ENCODE peak calls at places on chromosomes 1 and 21, in nine cellular contexts. B is GM20000, Y is HFFc6, I is uterus, K is GM12878, D is type B pancreatic cell, Z is AG04450, R is thyroid gland, J is left ventricle myocardium inferior. E is an unnamed sample.

GRCh38 chr1:19484338-19484792 is 974 bp downstream of the CAPZB start:
- DNase-seq in B (no peak), Y (no peak), I (no peak), K (no peak), D (no peak), Z (no peak), R (no peak), J (no peak), E (peak)

GRCh38 chr21:31326478-31327247 is 17.4 kb downstream of the TIAM1 start:
- DNase-seq in B (peak), Y (no peak), I (no peak), K (peak), D (no peak), Z (no peak), R (no peak), J (no peak), E (no peak)

GRCh38 chr1:77560741-77561140 is 121.7 kb downstream of the ZZZ3 start:
- DNase-seq in B (no peak), Y (no peak), I (no peak), K (no peak), D (no peak), Z (no peak), R (no peak), J (no peak), E (no peak)

GRCh38 chr21:16535100-16535418 is 805.3 kb downstream of the USP25 start:
- DNase-seq in B (no peak), Y (peak), I (peak), K (no peak), D (no peak), Z (peak), R (peak), J (peak), E (no peak)

GRCh38 chr21:26070822-26071425 is 99.6 kb downstream of the APP start:
- DNase-seq in B (peak), Y (peak), I (peak), K (no peak), D (no peak), Z (no peak), R (peak), J (no peak), E (no peak)

GRCh38 chr1:218324226-218324580 is 20.9 kb upstream of the TGFB2 start:
- DNase-seq in B (no peak), Y (no peak), I (no peak), K (no peak), D (no peak), Z (no peak), R (no peak), J (no peak), E (no peak)

GRCh38 chr1:57835620-57836019 is 411.8 kb upstream of the DAB1 start:
- DNase-seq in B (no peak), Y (no peak), I (no peak), K (no peak), D (no peak), Z (no peak), R (no peak), J (no peak), E (no peak)

GRCh38 chr21:36791695-36792451 is 93.0 kb downstream of the SIM2 start:
- DNase-seq in B (no peak), Y (no peak), I (no peak), K (no peak), D (no peak), Z (no peak), R (no peak), J (peak), E (no peak)

GRCh38 chr1:87056974-87057373 is 142.5 kb downstream of the HS2ST1 start:
- DNase-seq in B (no peak), Y (no peak), I (no peak), K (no peak), D (no peak), Z (no peak), R (no peak), J (no peak), E (no peak)

GRCh38 chr21:38699048-38699447 is 106.7 kb upstream of the ETS2 start:
- DNase-seq in B (no peak), Y (no peak), I (no peak), K (no peak), D (no peak), Z (no peak), R (no peak), J (no peak), E (no peak)

GRCh38 chr1:100360790-100361232 is 8.5 kb downstream of the CDC14A start:
- DNase-seq in B (no peak), Y (peak), I (peak), K (no peak), D (no peak), Z (no peak), R (peak), J (peak), E (no peak)

GRCh38 chr1:30106125-30106524 is 617.3 kb downstream of the MATN1 start:
- DNase-seq in B (no peak), Y (peak), I (peak), K (no peak), D (no peak), Z (no peak), R (peak), J (peak), E (no peak)

GRCh38 chr21:43609501-43610340 is 49.6 kb downstream of the HSF2BP start:
- DNase-seq in B (no peak), Y (no peak), I (no peak), K (no peak), D (no peak), Z (no peak), R (peak), J (no peak), E (no peak)

GRCh38 chr1:208178091-208178529 is 66.1 kb downstream of the PLXNA2 start:
- DNase-seq in B (no peak), Y (no peak), I (no peak), K (no peak), D (no peak), Z (no peak), R (peak), J (no peak), E (no peak)

GRCh38 chr1:22753396-22754083 is 42.9 kb downstream of the EPHB2 start:
- DNase-seq in B (no peak), Y (peak), I (peak), K (no peak), D (no peak), Z (peak), R (no peak), J (no peak), E (no peak)

GRCh38 chr1:98179159-98179558 is 258.3 kb upstream of the DPYD start:
- DNase-seq in B (no peak), Y (no peak), I (no peak), K (no peak), D (no peak), Z (no peak), R (no peak), J (no peak), E (no peak)

GRCh38 chr1:94602312-94602711 is 60.8 kb upstream of the F3 start:
- DNase-seq in B (no peak), Y (peak), I (no peak), K (no peak), D (no peak), Z (no peak), R (no peak), J (no peak), E (no peak)
- TF ChIP-seq CTCF in B (no peak), Y (no peak), I (no peak), K (no peak), D (no peak), Z (no peak), R (no peak), J (no peak), E (no peak)

GRCh38 chr1:223631367-223631977 is 34.0 kb downstream of the CAPN8 start:
- DNase-seq in B (no peak), Y (no peak), I (no peak), K (no peak), D (no peak), Z (no peak), R (no peak), J (no peak), E (no peak)
- TF ChIP-seq CTCF in B (no peak), Y (no peak), I (no peak), K (no peak), D (no peak), Z (no peak), R (no peak), J (no peak), E (no peak)

GRCh38 chr1:228417471-228418203 is 976 bp upstream of the TRIM17 start:
- DNase-seq in B (no peak), Y (no peak), I (no peak), K (no peak), D (no peak), Z (no peak), R (no peak), J (no peak), E (no peak)

GRCh38 chr1:228415221-228415620 is 1.4 kb downstream of the TRIM17 start:
- DNase-seq in B (no peak), Y (no peak), I (no peak), K (no peak), D (no peak), Z (no peak), R (no peak), J (no peak), E (no peak)

GRCh38 chr1:228417061-228417460 is 400 bp upstream of the TRIM17 start:
- DNase-seq in B (no peak), Y (no peak), I (no peak), K (no peak), D (no peak), Z (no peak), R (no peak), J (no peak), E (no peak)

GRCh38 chr1:228415853-228416216 is 826 bp downstream of the TRIM17 start:
- DNase-seq in B (no peak), Y (no peak), I (no peak), K (no peak), D (no peak), Z (no peak), R (no peak), J (no peak), E (no peak)

GRCh38 chr1:228416217-228416971 is at the start of gene TRIM17:
- DNase-seq in B (peak), Y (no peak), I (no peak), K (no peak), D (no peak), Z (no peak), R (peak), J (no peak), E (no peak)
- TF ChIP-seq CTCF in B (no peak), Y (no peak), I (peak), K (no peak), D (peak), Z (peak), R (peak), J (peak), E (peak)

GRCh38 chr1:181061487-181061886 is 27.0 kb upstream of the IER5 start:
- DNase-seq in B (no peak), Y (no peak), I (no peak), K (no peak), D (no peak), Z (no peak), R (no peak), J (no peak), E (no peak)

GRCh38 chr1:181064030-181064594 is 24.4 kb upstream of the IER5 start:
- DNase-seq in B (no peak), Y (no peak), I (no peak), K (no peak), D (no peak), Z (no peak), R (no peak), J (no peak), E (no peak)

GRCh38 chr1:181064702-181065101 is 23.8 kb upstream of the IER5 start:
- DNase-seq in B (no peak), Y (no peak), I (no peak), K (no peak), D (no peak), Z (no peak), R (no peak), J (no peak), E (no peak)

GRCh38 chr1:181061891-181062777 is 26.4 kb upstream of the IER5 start:
- DNase-seq in B (peak), Y (no peak), I (no peak), K (peak), D (no peak), Z (no peak), R (no peak), J (peak), E (no peak)

GRCh38 chr1:181062800-181063428 is 25.6 kb upstream of the IER5 start:
- DNase-seq in B (peak), Y (peak), I (no peak), K (peak), D (no peak), Z (peak), R (no peak), J (no peak), E (no peak)
- TF ChIP-seq CTCF in B (no peak), Y (no peak), I (no peak), K (no peak), D (no peak), Z (no peak), R (no peak), J (no peak), E (no peak)

E was measured in osteocyte.